ENCODE peak calls at places on chromosomes 6 and 20, in four cellular contexts. T, J, B and U are unnamed samples.

GRCh38 chr6:50785921-50786320 is 32.8 kb upstream of the TFAP2B start:
- DNase-seq in T (no peak), J (no peak), B (no peak), U (no peak)

GRCh38 chr20:9374480-9374879 is 139.9 kb upstream of the LAMP5 start:
- DNase-seq in T (no peak), J (no peak), B (no peak), U (no peak)

GRCh38 chr20:48416002-48416401 is 411.8 kb downstream of the PREX1 start:
- DNase-seq in T (no peak), J (no peak), B (no peak), U (peak; percentile 35)

GRCh38 chr20:60800185-60800584 is 451.9 kb upstream of the CDH4 start:
- DNase-seq in T (no peak), J (no peak), B (no peak), U (no peak)

GRCh38 chr6:44561832-44562496 is 174.5 kb downstream of the CDC5L start:
- DNase-seq in T (no peak), J (no peak), B (peak; percentile 43), U (no peak)

GRCh38 chr6:10266061-10266460 is 148.8 kb downstream of the TFAP2A start:
- DNase-seq in T (no peak), J (no peak), B (no peak), U (no peak)

GRCh38 chr6:147390909-147391536 is 117.5 kb upstream of the SAMD5 start:
- DNase-seq in T (no peak), J (peak; percentile 27), B (no peak), U (no peak)

GRCh38 chr6:31579546-31580445 is 2.4 kb downstream of the LTB start:
- DNase-seq in T (no peak), J (no peak), B (no peak), U (no peak)

GRCh38 chr6:137699036-137699683 is 167.9 kb upstream of the TNFAIP3 start:
- DNase-seq in T (no peak), J (no peak), B (no peak), U (no peak)

GRCh38 chr6:118739976-118740771 is 88.8 kb upstream of the CEP85L start:
- DNase-seq in T (no peak), J (no peak), B (no peak), U (no peak)

GRCh38 chr20:34475979-34476736 is 40.1 kb upstream of the DYNLRB1 start:
- DNase-seq in T (no peak), J (peak; percentile 47), B (peak; percentile 81), U (no peak)

GRCh38 chr20:21702001-21702400 is 3.5 kb upstream of the PAX1 start:
- DNase-seq in T (no peak), J (no peak), B (no peak), U (no peak)

GRCh38 chr20:21703740-21704407 is 1.6 kb upstream of the PAX1 start:
- DNase-seq in T (no peak), J (no peak), B (no peak), U (no peak)

GRCh38 chr20:21704408-21705385 is 767 bp upstream of the PAX1 start:
- DNase-seq in T (no peak), J (no peak), B (no peak), U (no peak)

GRCh38 chr20:21701171-21701876 is 4.1 kb upstream of the PAX1 start:
- DNase-seq in T (no peak), J (no peak), B (no peak), U (no peak)

GRCh38 chr20:21702553-21703467 is 2.7 kb upstream of the PAX1 start:
- DNase-seq in T (no peak), J (peak; percentile 39), B (peak; percentile 80), U (no peak)
- TF ChIP-seq TCF12 in T (no peak), J (no peak), B (no peak), U (no peak)

GRCh38 chr6:8556370-8557018 is 121.1 kb upstream of the SLC35B3 start:
- DNase-seq in T (no peak), J (peak; percentile 35), B (no peak), U (no peak)
- TF ChIP-seq TCF12 in T (no peak), J (no peak), B (no peak), U (no peak)

GRCh38 chr6:93848011-93848620 is 428.8 kb upstream of the EPHA7 start:
- DNase-seq in T (no peak), J (no peak), B (no peak), U (no peak)
- TF ChIP-seq TCF12 in T (no peak), J (no peak), B (no peak), U (no peak)

GRCh38 chr6:155142902-155143609 is 120.8 kb upstream of the CLDN20 start:
- DNase-seq in T (no peak), J (no peak), B (no peak), U (no peak)
- TF ChIP-seq TCF12 in T (peak; percentile 16), J (no peak), B (no peak), U (no peak)

GRCh38 chr6:20939161-20939775 is 405.0 kb downstream of the CDKAL1 start:
- DNase-seq in T (no peak), J (no peak), B (no peak), U (no peak)
- TF ChIP-seq TCF12 in T (no peak), J (no peak), B (no peak), U (no peak)

GRCh38 chr20:16381444-16381843 is 191.8 kb downstream of the KIF16B start:
- DNase-seq in T (no peak), J (no peak), B (peak; percentile 11), U (no peak)
- TF ChIP-seq TCF12 in T (no peak), J (no peak), B (no peak), U (no peak)

GRCh38 chr6:158698876-158699440 is 49.1 kb downstream of the SYTL3 start:
- DNase-seq in T (no peak), J (no peak), B (no peak), U (no peak)
- TF ChIP-seq TCF12 in T (no peak), J (no peak), B (no peak), U (no peak)

GRCh38 chr6:154878866-154879491 is 116.1 kb upstream of the TIAM2 start:
- DNase-seq in T (no peak), J (no peak), B (no peak), U (no peak)
- TF ChIP-seq TCF12 in T (no peak), J (no peak), B (no peak), U (no peak)

GRCh38 chr20:31859998-31860380 is 10.3 kb downstream of the DUSP15 start:
- DNase-seq in T (no peak), J (no peak), B (no peak), U (no peak)

GRCh38 chr20:31859266-31859997 is 10.9 kb downstream of the DUSP15 start:
- DNase-seq in T (no peak), J (no peak), B (no peak), U (no peak)

GRCh38 chr20:31856516-31856915 is 11.1 kb upstream of the FOXS1 start:
- DNase-seq in T (no peak), J (no peak), B (no peak), U (no peak)

GRCh38 chr20:31860431-31861345 is 9.6 kb downstream of the DUSP15 start:
- DNase-seq in T (no peak), J (no peak), B (no peak), U (no peak)

GRCh38 chr20:31857861-31858835 is 12.2 kb downstream of the DUSP15 start:
- DNase-seq in T (no peak), J (no peak), B (no peak), U (no peak)
- TF ChIP-seq TCF12 in T (no peak), J (no peak), B (no peak), U (peak; percentile 57)

GRCh38 chr20:1185316-1185741 is 548 bp upstream of the TMEM74B start:
- DNase-seq in T (no peak), J (no peak), B (peak; percentile 87), U (no peak)
- TF ChIP-seq TCF12 in T (no peak), J (no peak), B (no peak), U (no peak)